ENCODE peak calls at places on chromosome 12, in four cellular contexts. V is HepG2, J is WTC11, X is GM12878. Y is an unnamed sample.

GRCh38 chr12:56687225-56688128 is 607 bp downstream of the PTGES3 start:
- DNase-seq in V (no peak), X (no peak), J (peak; percentile 31), Y (peak; percentile 60)

GRCh38 chr12:107645630-107646333 is 39.8 kb upstream of the PWP1 start:
- DNase-seq in J (peak; percentile 75), X (no peak), V (no peak), Y (no peak)

GRCh38 chr12:78555802-78556201 is 308.8 kb upstream of the SYT1 start:
- DNase-seq in J (no peak), X (no peak), V (no peak), Y (no peak)

GRCh38 chr12:131555866-131556265 is 155.0 kb upstream of the SFSWAP start:
- DNase-seq in V (no peak), X (no peak), J (no peak), Y (no peak)

GRCh38 chr12:26953447-26953846 is 15.2 kb downstream of the FGFR1OP2 start:
- DNase-seq in X (no peak), V (no peak), J (no peak), Y (no peak)

GRCh38 chr12:57069522-57069921 is 9.1 kb downstream of the NEMP1 start:
- DNase-seq in X (no peak), V (peak; percentile 81), J (peak; percentile 50), Y (peak; percentile 52)

GRCh38 chr12:130162267-130162666 is at the start of gene FZD10:
- DNase-seq in J (peak; percentile 71), X (no peak), V (no peak), Y (no peak)

GRCh38 chr12:8841778-8842177 is 19.4 kb downstream of the A2ML1 start:
- DNase-seq in X (no peak), V (no peak), J (no peak), Y (no peak)

GRCh38 chr12:46435625-46436024 is 63.1 kb upstream of the SLC38A2 start:
- DNase-seq in J (no peak), X (no peak), V (no peak), Y (peak; percentile 69)

GRCh38 chr12:120488057-120488660 is 7.8 kb upstream of the DYNLL1 start:
- DNase-seq in J (no peak), X (no peak), V (no peak), Y (peak; percentile 56)

GRCh38 chr12:131351319-131352028 is 359.4 kb upstream of the SFSWAP start:
- DNase-seq in V (no peak), J (no peak), X (peak; percentile 12), Y (peak; percentile 93)

GRCh38 chr12:55818886-55819285 is 1.0 kb downstream of the ORMDL2 start:
- DNase-seq in X (no peak), V (no peak), J (no peak), Y (no peak)

GRCh38 chr12:122473543-122474323 is 27.0 kb downstream of the ZCCHC8 start:
- DNase-seq in J (no peak), V (no peak), X (peak; percentile 26), Y (peak; percentile 22)

GRCh38 chr12:32151081-32151480 is 44.4 kb downstream of the BICD1 start:
- DNase-seq in V (no peak), X (no peak), J (no peak), Y (no peak)

GRCh38 chr12:120353136-120353535 is 15.8 kb downstream of the MSI1 start:
- DNase-seq in X (no peak), V (no peak), J (no peak), Y (no peak)

GRCh38 chr12:57579011-57579410 is 12.0 kb upstream of the PIP4K2C start:
- DNase-seq in V (no peak), X (no peak), J (no peak), Y (no peak)

GRCh38 chr12:262817-263216 is at the start of gene SLC6A13:
- DNase-seq in X (no peak), J (no peak), V (no peak), Y (no peak)

GRCh38 chr12:108131657-108132126 is 2.6 kb downstream of the WSCD2 start:
- DNase-seq in J (no peak), V (no peak), X (no peak), Y (no peak)

GRCh38 chr12:46944104-46944503 is 118.3 kb upstream of the SLC38A4 start:
- DNase-seq in V (no peak), X (no peak), J (no peak), Y (no peak)

GRCh38 chr12:71947645-71948105 is 9.0 kb downstream of the TPH2 start:
- DNase-seq in V (peak; percentile 85), J (peak; percentile 71), X (no peak), Y (no peak)

GRCh38 chr12:62581288-62582064 is 114.8 kb downstream of the MON2 start:
- DNase-seq in X (no peak), V (peak; percentile 28), J (no peak), Y (peak; percentile 51)

GRCh38 chr12:43370299-43370698 is 181.7 kb downstream of the ADAMTS20 start:
- DNase-seq in V (peak; percentile 13), X (no peak), J (no peak), Y (no peak)

GRCh38 chr12:14999421-15000047 is 26.7 kb downstream of the PDE6H start:
- DNase-seq in X (no peak), V (no peak), J (no peak), Y (no peak)

GRCh38 chr12:55931317-55931779 is 386 bp downstream of the DGKA start:
- DNase-seq in V (no peak), X (no peak), J (no peak), Y (no peak)

GRCh38 chr12:79911889-79912656 is 22.8 kb downstream of the PPP1R12A start:
- DNase-seq in J (no peak), V (no peak), X (no peak), Y (no peak)

GRCh38 chr12:48198619-48198973 is 4.5 kb downstream of the OR10AD1 start:
- DNase-seq in V (no peak), X (no peak), J (peak; percentile 36), Y (peak; percentile 32)

GRCh38 chr12:26058308-26058707 is 66.5 kb downstream of the BHLHE41 start:
- DNase-seq in J (no peak), V (no peak), X (no peak), Y (peak; percentile 7)

GRCh38 chr12:50620975-50621360 is 116.2 kb downstream of the DIP2B start:
- DNase-seq in J (no peak), V (no peak), X (no peak), Y (no peak)

GRCh38 chr12:96094201-96094600 is 58.8 kb upstream of the LTA4H start:
- DNase-seq in X (no peak), V (no peak), J (peak; percentile 42), Y (no peak)

GRCh38 chr12:68538722-68539614 is 71.7 kb upstream of the RAP1B start:
- DNase-seq in J (peak; percentile 51), V (no peak), X (peak; percentile 59), Y (peak; percentile 41)

GRCh38 chr12:116465892-116466291 is 93.3 kb upstream of the MAP1LC3B2 start:
- DNase-seq in X (no peak), V (no peak), J (no peak), Y (no peak)

GRCh38 chr12:56469007-56469930 is 891 bp downstream of the SPRYD4 start:
- DNase-seq in X (no peak), J (no peak), V (no peak), Y (peak; percentile 60)

GRCh38 chr12:106133136-106134087 is 5.3 kb downstream of the NUAK1 start:
- DNase-seq in J (no peak), V (no peak), X (no peak), Y (no peak)

GRCh38 chr12:42686514-42687172 is 97.1 kb upstream of the PRICKLE1 start:
- DNase-seq in J (no peak), X (no peak), V (no peak), Y (no peak)

GRCh38 chr12:123854918-123855317 is 92.8 kb downstream of the DNAH10 start:
- DNase-seq in V (no peak), J (no peak), X (no peak), Y (no peak)

GRCh38 chr12:123850246-123851134 is 88.4 kb downstream of the DNAH10 start:
- DNase-seq in X (no peak), J (no peak), V (no peak), Y (no peak)

GRCh38 chr12:123854232-123854631 is 92.1 kb downstream of the DNAH10 start:
- DNase-seq in J (no peak), X (no peak), V (no peak), Y (no peak)

GRCh38 chr12:123856681-123857080 is 94.6 kb downstream of the DNAH10 start:
- DNase-seq in V (no peak), X (no peak), J (no peak), Y (no peak)

DNA sequence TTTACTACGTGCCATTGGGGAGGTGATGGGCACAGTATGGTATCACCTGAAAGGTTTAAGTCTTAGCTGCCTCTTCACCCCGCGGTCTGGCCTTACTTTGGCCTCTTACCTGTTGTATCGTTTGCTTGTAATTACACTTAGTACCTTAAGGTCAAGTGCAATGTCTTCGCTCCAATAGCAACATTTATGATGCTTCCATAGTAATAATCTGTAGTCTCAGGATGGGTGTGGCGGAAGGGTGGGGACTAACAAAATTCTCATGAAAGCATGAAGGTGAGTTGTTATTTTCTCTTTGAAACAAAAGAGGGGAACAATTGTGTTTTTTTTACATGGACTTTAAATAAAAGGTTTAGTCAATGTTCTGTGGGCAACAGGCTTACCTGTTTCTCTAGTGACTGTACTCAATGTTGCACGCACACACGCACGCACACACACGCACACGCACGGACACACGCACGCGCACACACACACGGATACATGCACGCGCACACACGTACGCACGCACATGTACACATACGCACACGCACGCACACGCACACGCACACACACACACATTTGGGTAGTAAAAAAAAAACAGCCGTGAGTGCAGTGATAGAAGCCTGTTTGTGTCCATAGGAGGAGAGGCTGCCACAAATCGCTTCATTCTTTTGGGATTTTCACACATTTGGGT is 91.4 kb downstream of the DNAH10 start:
- DNase-seq in J (no peak), V (no peak), X (no peak), Y (no peak)
- TF ChIP-seq TCF7 in J (no peak), V (no peak), X (no peak), Y (no peak)

GRCh38 chr12:30902606-30903005 is 23.9 kb upstream of the TSPAN11 start:
- DNase-seq in V (no peak), J (no peak), X (no peak), Y (no peak)
- TF ChIP-seq TCF7 in V (no peak), J (no peak), X (no peak), Y (no peak)

DNA sequence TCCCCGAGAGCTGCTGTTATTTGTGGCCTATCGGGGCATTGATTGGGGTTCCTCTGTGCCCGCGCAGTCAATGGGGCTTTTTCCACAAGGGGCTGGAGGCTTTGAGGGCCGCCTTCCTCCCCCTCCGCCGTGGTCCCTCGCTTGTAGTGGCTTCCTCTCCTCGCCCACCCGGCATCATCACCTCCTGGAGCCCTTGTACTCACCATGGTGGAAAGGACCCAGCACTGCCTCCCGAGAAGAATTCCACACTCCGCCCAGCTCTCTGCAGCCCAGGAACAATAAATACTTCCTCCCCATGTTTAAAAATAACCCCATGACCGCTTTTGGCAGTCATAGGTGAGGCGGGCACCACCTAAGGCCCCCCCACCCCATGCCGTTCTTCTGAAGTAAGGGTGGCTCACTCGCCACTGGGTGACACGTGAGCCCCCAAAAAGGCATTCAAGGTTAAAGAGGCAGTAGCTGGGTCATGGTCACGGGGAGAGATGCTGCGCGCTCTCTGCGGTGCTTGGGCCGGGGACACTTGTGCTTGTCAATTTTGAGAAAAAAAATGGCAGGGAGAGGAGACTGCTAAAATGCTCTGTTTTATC is at the start of gene MYL2:
- DNase-seq in X (no peak), V (no peak), J (no peak), Y (no peak)
- TF ChIP-seq TCF7 in X (no peak), V (no peak), J (no peak), Y (no peak)

DNA sequence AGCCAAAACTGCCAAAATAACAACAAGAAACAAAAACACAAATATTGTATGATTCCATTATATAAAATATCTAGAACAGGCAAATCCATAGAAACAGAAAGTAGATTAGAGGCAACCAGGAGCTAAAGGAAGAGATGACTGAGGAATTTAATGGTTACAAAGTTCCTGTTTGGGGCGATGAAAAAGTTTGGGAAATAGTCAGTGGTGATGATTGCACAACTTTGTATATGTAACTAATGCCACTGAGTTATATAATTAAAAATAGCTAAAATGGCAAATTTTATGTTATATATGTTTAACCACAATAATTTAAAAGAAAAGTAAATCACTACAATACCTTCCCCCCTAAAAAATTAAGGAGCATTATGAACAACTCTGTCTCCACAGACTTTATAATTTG is 24.5 kb downstream of the GNPTAB start:
- DNase-seq in V (no peak), X (no peak), J (no peak), Y (no peak)
- TF ChIP-seq TCF7 in V (no peak), X (no peak), J (no peak), Y (no peak)

Y was measured in K562.